ENCODE peak calls at places on chromosomes 7 and 10, in ten cellular contexts. One of them, this sample, is unnamed.

GRCh38 chr10:111107023-111107422 is 30.2 kb downstream of the ADRA2A start:
- DNase-seq in fibroblast of pulmonary artery: no peak
- DNase-seq in hepatic stellate cell: no peak
- DNase-seq in PC-3: no peak
- DNase-seq in SJSA1: no peak
- DNase-seq in activated CD8-positive, alpha-beta memory T cell treated with anti-CD3 and anti-CD28 coated beads for 48 hours: no peak
- DNase-seq in GM10248: no peak
- DNase-seq in HT1080: peak; percentile 3
- DNase-seq in HFF-Myc: no peak
- DNase-seq in activated CD4-positive, alpha-beta T cell treated with anti-CD3 and anti-CD28 coated beads, Interleukin-2, amount 50 U/mL, for 1 hour: no peak
- DNase-seq in this sample: no peak

GRCh38 chr7:22125436-22125835 is 179.7 kb upstream of the CDCA7L start:
- DNase-seq in fibroblast of pulmonary artery: no peak
- DNase-seq in hepatic stellate cell: no peak
- DNase-seq in PC-3: no peak
- DNase-seq in SJSA1: no peak
- DNase-seq in activated CD8-positive, alpha-beta memory T cell treated with anti-CD3 and anti-CD28 coated beads for 48 hours: no peak
- DNase-seq in GM10248: no peak
- DNase-seq in HT1080: no peak
- DNase-seq in HFF-Myc: no peak
- DNase-seq in activated CD4-positive, alpha-beta T cell treated with anti-CD3 and anti-CD28 coated beads, Interleukin-2, amount 50 U/mL, for 1 hour: no peak
- DNase-seq in this sample: no peak

GRCh38 chr7:107989618-107990373 is 13.2 kb downstream of the LAMB1 start:
- DNase-seq in fibroblast of pulmonary artery: peak; percentile 82
- DNase-seq in hepatic stellate cell: no peak
- DNase-seq in PC-3: no peak
- DNase-seq in SJSA1: peak; percentile 55
- DNase-seq in activated CD8-positive, alpha-beta memory T cell treated with anti-CD3 and anti-CD28 coated beads for 48 hours: no peak
- DNase-seq in GM10248: no peak
- DNase-seq in HT1080: peak; percentile 75
- DNase-seq in HFF-Myc: no peak
- DNase-seq in activated CD4-positive, alpha-beta T cell treated with anti-CD3 and anti-CD28 coated beads, Interleukin-2, amount 50 U/mL, for 1 hour: no peak
- DNase-seq in this sample: no peak

GRCh38 chr10:48219194-48219593 is 55.3 kb downstream of the FRMPD2 start:
- DNase-seq in fibroblast of pulmonary artery: no peak
- DNase-seq in hepatic stellate cell: no peak
- DNase-seq in PC-3: no peak
- DNase-seq in SJSA1: no peak
- DNase-seq in activated CD8-positive, alpha-beta memory T cell treated with anti-CD3 and anti-CD28 coated beads for 48 hours: no peak
- DNase-seq in GM10248: no peak
- DNase-seq in HT1080: no peak
- DNase-seq in HFF-Myc: no peak
- DNase-seq in activated CD4-positive, alpha-beta T cell treated with anti-CD3 and anti-CD28 coated beads, Interleukin-2, amount 50 U/mL, for 1 hour: no peak
- DNase-seq in this sample: no peak

GRCh38 chr10:13349776-13350274 is 1.7 kb upstream of the SEPHS1 start:
- DNase-seq in fibroblast of pulmonary artery: peak; percentile 53
- DNase-seq in hepatic stellate cell: peak; percentile 63
- DNase-seq in PC-3: peak; percentile 7
- DNase-seq in SJSA1: peak; percentile 34
- DNase-seq in activated CD8-positive, alpha-beta memory T cell treated with anti-CD3 and anti-CD28 coated beads for 48 hours: no peak
- DNase-seq in GM10248: no peak
- DNase-seq in HT1080: peak; percentile 51
- DNase-seq in HFF-Myc: no peak
- DNase-seq in activated CD4-positive, alpha-beta T cell treated with anti-CD3 and anti-CD28 coated beads, Interleukin-2, amount 50 U/mL, for 1 hour: peak; percentile 6
- DNase-seq in this sample: no peak

GRCh38 chr7:15720849-15721471 is 34.5 kb upstream of the MEOX2 start:
- DNase-seq in fibroblast of pulmonary artery: peak; percentile 78
- DNase-seq in hepatic stellate cell: no peak
- DNase-seq in PC-3: peak; percentile 70
- DNase-seq in SJSA1: peak; percentile 23
- DNase-seq in activated CD8-positive, alpha-beta memory T cell treated with anti-CD3 and anti-CD28 coated beads for 48 hours: no peak
- DNase-seq in GM10248: no peak
- DNase-seq in HT1080: peak; percentile 48
- DNase-seq in HFF-Myc: peak; percentile 39
- DNase-seq in activated CD4-positive, alpha-beta T cell treated with anti-CD3 and anti-CD28 coated beads, Interleukin-2, amount 50 U/mL, for 1 hour: no peak
- DNase-seq in this sample: peak; percentile 58

GRCh38 chr10:91603931-91604331 is 28.9 kb downstream of the PPP1R3C start:
- DNase-seq in fibroblast of pulmonary artery: peak; percentile 82
- DNase-seq in hepatic stellate cell: no peak
- DNase-seq in PC-3: peak; percentile 83
- DNase-seq in SJSA1: no peak
- DNase-seq in activated CD8-positive, alpha-beta memory T cell treated with anti-CD3 and anti-CD28 coated beads for 48 hours: no peak
- DNase-seq in GM10248: no peak
- DNase-seq in HT1080: no peak
- DNase-seq in HFF-Myc: no peak
- DNase-seq in activated CD4-positive, alpha-beta T cell treated with anti-CD3 and anti-CD28 coated beads, Interleukin-2, amount 50 U/mL, for 1 hour: no peak
- DNase-seq in this sample: no peak

GRCh38 chr10:94200148-94200846 is 162.4 kb downstream of the NOC3L start:
- DNase-seq in fibroblast of pulmonary artery: no peak
- DNase-seq in hepatic stellate cell: no peak
- DNase-seq in PC-3: peak; percentile 15
- DNase-seq in SJSA1: no peak
- DNase-seq in activated CD8-positive, alpha-beta memory T cell treated with anti-CD3 and anti-CD28 coated beads for 48 hours: no peak
- DNase-seq in GM10248: no peak
- DNase-seq in HT1080: no peak
- DNase-seq in HFF-Myc: no peak
- DNase-seq in activated CD4-positive, alpha-beta T cell treated with anti-CD3 and anti-CD28 coated beads, Interleukin-2, amount 50 U/mL, for 1 hour: no peak
- DNase-seq in this sample: no peak

GRCh38 chr10:76764177-76764576 is 873.4 kb downstream of the KCNMA1 start:
- DNase-seq in fibroblast of pulmonary artery: no peak
- DNase-seq in hepatic stellate cell: no peak
- DNase-seq in PC-3: no peak
- DNase-seq in SJSA1: no peak
- DNase-seq in activated CD8-positive, alpha-beta memory T cell treated with anti-CD3 and anti-CD28 coated beads for 48 hours: no peak
- DNase-seq in GM10248: no peak
- DNase-seq in HT1080: no peak
- DNase-seq in HFF-Myc: no peak
- DNase-seq in activated CD4-positive, alpha-beta T cell treated with anti-CD3 and anti-CD28 coated beads, Interleukin-2, amount 50 U/mL, for 1 hour: no peak
- DNase-seq in this sample: no peak

GRCh38 chr7:155908385-155908784 is 96.1 kb upstream of the SHH start:
- DNase-seq in fibroblast of pulmonary artery: no peak
- DNase-seq in hepatic stellate cell: no peak
- DNase-seq in PC-3: no peak
- DNase-seq in SJSA1: no peak
- DNase-seq in activated CD8-positive, alpha-beta memory T cell treated with anti-CD3 and anti-CD28 coated beads for 48 hours: no peak
- DNase-seq in GM10248: no peak
- DNase-seq in HT1080: no peak
- DNase-seq in HFF-Myc: no peak
- DNase-seq in activated CD4-positive, alpha-beta T cell treated with anti-CD3 and anti-CD28 coated beads, Interleukin-2, amount 50 U/mL, for 1 hour: no peak
- DNase-seq in this sample: no peak

GRCh38 chr10:114401195-114401741 is 3.0 kb downstream of the AFAP1L2 start:
- DNase-seq in fibroblast of pulmonary artery: peak; percentile 61
- DNase-seq in hepatic stellate cell: peak; percentile 78
- DNase-seq in PC-3: no peak
- DNase-seq in SJSA1: no peak
- DNase-seq in activated CD8-positive, alpha-beta memory T cell treated with anti-CD3 and anti-CD28 coated beads for 48 hours: no peak
- DNase-seq in GM10248: no peak
- DNase-seq in HT1080: no peak
- DNase-seq in HFF-Myc: peak; percentile 56
- DNase-seq in activated CD4-positive, alpha-beta T cell treated with anti-CD3 and anti-CD28 coated beads, Interleukin-2, amount 50 U/mL, for 1 hour: no peak
- DNase-seq in this sample: no peak

GRCh38 chr10:123994417-123995081 is 98.8 kb downstream of the CHST15 start:
- DNase-seq in fibroblast of pulmonary artery: peak; percentile 77
- DNase-seq in hepatic stellate cell: peak; percentile 92
- DNase-seq in PC-3: peak; percentile 93
- DNase-seq in SJSA1: peak; percentile 66
- DNase-seq in activated CD8-positive, alpha-beta memory T cell treated with anti-CD3 and anti-CD28 coated beads for 48 hours: peak; percentile 91
- DNase-seq in GM10248: peak; percentile 89
- DNase-seq in HT1080: peak; percentile 85
- DNase-seq in HFF-Myc: peak; percentile 41
- DNase-seq in activated CD4-positive, alpha-beta T cell treated with anti-CD3 and anti-CD28 coated beads, Interleukin-2, amount 50 U/mL, for 1 hour: peak; percentile 75
- DNase-seq in this sample: peak; percentile 35

GRCh38 chr7:127859330-127859729 is 171.9 kb downstream of the LRRC4 start:
- DNase-seq in fibroblast of pulmonary artery: no peak
- DNase-seq in hepatic stellate cell: no peak
- DNase-seq in PC-3: no peak
- DNase-seq in SJSA1: no peak
- DNase-seq in activated CD8-positive, alpha-beta memory T cell treated with anti-CD3 and anti-CD28 coated beads for 48 hours: no peak
- DNase-seq in GM10248: no peak
- DNase-seq in HT1080: no peak
- DNase-seq in HFF-Myc: no peak
- DNase-seq in activated CD4-positive, alpha-beta T cell treated with anti-CD3 and anti-CD28 coated beads, Interleukin-2, amount 50 U/mL, for 1 hour: no peak
- DNase-seq in this sample: no peak

GRCh38 chr10:5413012-5413938 is 918 bp downstream of the NET1 start:
- DNase-seq in fibroblast of pulmonary artery: peak; percentile 71
- DNase-seq in hepatic stellate cell: peak; percentile 55
- DNase-seq in PC-3: peak; percentile 20
- DNase-seq in SJSA1: peak; percentile 35
- DNase-seq in activated CD8-positive, alpha-beta memory T cell treated with anti-CD3 and anti-CD28 coated beads for 48 hours: no peak
- DNase-seq in GM10248: peak; percentile 32
- DNase-seq in HT1080: peak; percentile 43
- DNase-seq in HFF-Myc: no peak
- DNase-seq in activated CD4-positive, alpha-beta T cell treated with anti-CD3 and anti-CD28 coated beads, Interleukin-2, amount 50 U/mL, for 1 hour: no peak
- DNase-seq in this sample: peak; percentile 17